ENCODE peak calls at places on chromosome 9, in five cellular contexts. L, J, Y, B and H are unnamed samples.
A peak's percentile ranks its signal among the peaks of the same experiment; 100 is the strongest.

GRCh38 chr9:116058421-116058820 is 95.2 kb upstream of the PAPPA start:
- DNase-seq in L (no peak), J (no peak), Y (no peak), B (no peak), H (no peak)

GRCh38 chr9:99105152-99106043 is 485 bp downstream of the TGFBR1 start:
- DNase-seq in L (peak; percentile 38), J (peak; percentile 79), Y (peak; percentile 73), B (peak; percentile 72), H (peak; percentile 55)

GRCh38 chr9:104682642-104683041 is 11.7 kb upstream of the OR13D1 start:
- DNase-seq in L (peak; percentile 11), J (no peak), Y (peak; percentile 51), B (no peak), H (no peak)

GRCh38 chr9:88339322-88339721 is 48.9 kb upstream of the SPIN1 start:
- DNase-seq in L (no peak), J (no peak), Y (no peak), B (no peak), H (no peak)

GRCh38 chr9:91689006-91689405 is 261.0 kb downstream of the ROR2 start:
- DNase-seq in L (no peak), J (no peak), Y (no peak), B (no peak), H (no peak)

GRCh38 chr9:122866079-122866478 is 37.7 kb upstream of the PDCL start:
- DNase-seq in L (no peak), J (no peak), Y (no peak), B (no peak), H (no peak)

GRCh38 chr9:111456536-111456935 is 27.6 kb downstream of the ECPAS start:
- DNase-seq in L (no peak), J (no peak), Y (no peak), B (no peak), H (no peak)

GRCh38 chr9:4538621-4539020 is 48.4 kb downstream of the SLC1A1 start:
- DNase-seq in L (no peak), J (no peak), Y (no peak), B (no peak), H (no peak)

GRCh38 chr9:93543117-93543516 is 33.3 kb upstream of the PHF2 start:
- DNase-seq in L (no peak), J (no peak), Y (no peak), B (no peak), H (no peak)

GRCh38 chr9:70283848-70284247 is 25.1 kb downstream of the SMC5 start:
- DNase-seq in L (no peak), J (no peak), Y (no peak), B (no peak), H (no peak)

GRCh38 chr9:135803441-135803840 is 101.5 kb downstream of the KCNT1 start:
- DNase-seq in L (no peak), J (no peak), Y (no peak), B (no peak), H (no peak)

GRCh38 chr9:21812945-21813568 is 10.6 kb downstream of the MTAP start:
- DNase-seq in L (no peak), J (no peak), Y (peak; percentile 74), B (peak; percentile 83), H (peak; percentile 40)

GRCh38 chr9:88017086-88017485 is 42.8 kb upstream of the CDK20 start:
- DNase-seq in L (no peak), J (no peak), Y (peak; percentile 4), B (no peak), H (no peak)

GRCh38 chr9:101511009-101511408 is 22.6 kb upstream of the RNF20 start:
- DNase-seq in L (no peak), J (no peak), Y (no peak), B (no peak), H (no peak)

GRCh38 chr9:78004478-78005229 is 27.0 kb downstream of the GNAQ start:
- DNase-seq in L (no peak), J (no peak), Y (peak; percentile 30), B (peak; percentile 34), H (no peak)
- TF ChIP-seq CTCF in L (peak; percentile 2), J (peak; percentile 54), Y (no peak), B (peak; percentile 80), H (peak; percentile 47)

GRCh38 chr9:108104991-108105390 is 615.4 kb upstream of the KLF4 start:
- DNase-seq in L (no peak), J (no peak), Y (no peak), B (no peak), H (no peak)

GRCh38 chr9:108108290-108108689 is 618.7 kb upstream of the KLF4 start:
- DNase-seq in L (no peak), J (no peak), Y (no peak), B (no peak), H (no peak)

GRCh38 chr9:108108802-108109448 is 619.4 kb upstream of the KLF4 start:
- DNase-seq in L (no peak), J (no peak), Y (peak; percentile 46), B (no peak), H (no peak)

GRCh38 chr9:108103294-108103693 is 613.7 kb upstream of the KLF4 start:
- DNase-seq in L (no peak), J (no peak), Y (peak; percentile 63), B (no peak), H (no peak)

DNA sequence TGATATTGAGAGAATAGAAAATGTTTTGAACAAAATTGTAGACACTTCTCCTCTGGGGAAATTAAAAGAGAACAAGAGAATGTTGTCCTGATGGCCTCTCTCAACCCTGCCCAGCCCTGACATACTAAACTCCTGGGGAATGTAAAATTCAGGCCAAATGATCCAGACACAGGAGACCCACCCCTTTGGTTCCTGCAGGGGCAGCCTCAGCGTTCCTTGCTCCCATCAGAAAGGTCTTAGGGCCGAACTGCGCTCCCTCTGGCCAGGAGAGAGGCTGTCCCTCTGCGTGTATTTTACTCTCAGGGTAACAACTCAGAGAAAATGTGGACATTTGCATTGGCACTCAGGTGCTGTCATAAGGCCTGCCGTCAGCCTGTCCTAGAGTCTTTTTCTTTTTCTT is 616.3 kb upstream of the KLF4 start:
- DNase-seq in L (no peak), J (no peak), Y (no peak), B (no peak), H (no peak)
- TF ChIP-seq CTCF in L (no peak), J (no peak), Y (no peak), B (no peak), H (peak; percentile 31)

GRCh38 chr9:131198316-131198715 is 72.9 kb downstream of the NUP214 start:
- DNase-seq in L (no peak), J (no peak), Y (no peak), B (no peak), H (no peak)

GRCh38 chr9:131204285-131204684 is 72.0 kb downstream of the FAM78A start:
- DNase-seq in L (no peak), J (no peak), Y (no peak), B (no peak), H (no peak)

GRCh38 chr9:131206495-131206894 is 69.8 kb downstream of the FAM78A start:
- DNase-seq in L (no peak), J (no peak), Y (no peak), B (no peak), H (no peak)

GRCh38 chr9:131201856-131202255 is 74.5 kb downstream of the FAM78A start:
- DNase-seq in L (no peak), J (no peak), Y (no peak), B (no peak), H (no peak)

DNA sequence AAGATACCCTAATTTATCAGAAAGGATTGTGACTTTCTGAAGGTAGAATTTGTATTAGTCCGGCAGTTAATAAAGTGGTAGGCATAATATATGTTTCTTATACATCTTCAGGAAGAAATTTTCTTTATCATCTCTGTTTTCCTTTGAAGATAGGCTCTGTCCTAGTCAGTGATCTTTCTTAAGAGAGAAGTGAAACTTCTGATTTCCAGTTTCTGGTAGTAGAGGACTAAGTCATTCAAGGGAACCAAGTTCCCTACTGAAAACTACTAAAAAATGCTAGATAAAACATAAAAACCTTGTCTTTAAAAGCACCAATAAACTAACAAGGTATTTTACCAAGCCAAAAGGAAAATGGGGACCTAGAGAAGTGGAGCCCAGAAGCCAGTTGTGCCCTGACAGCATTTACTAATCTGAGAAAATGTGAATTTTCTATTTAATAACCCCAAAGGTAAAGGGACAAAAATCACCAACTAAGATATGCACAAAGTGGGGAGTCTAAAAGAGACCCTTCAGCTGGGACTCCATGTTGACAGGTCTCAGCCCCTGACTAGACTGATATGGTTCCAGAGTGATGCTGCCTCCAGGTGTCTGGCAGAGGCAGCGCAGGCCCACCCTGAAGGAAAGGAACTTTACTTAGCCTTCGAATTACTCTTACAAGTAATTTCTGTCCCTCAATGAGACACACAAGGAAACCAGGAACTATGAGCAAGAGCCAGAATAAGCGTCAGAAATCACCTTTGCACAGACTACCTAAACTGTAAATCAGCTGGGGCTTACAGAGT is 72.7 kb downstream of the FAM78A start:
- DNase-seq in L (no peak), J (no peak), Y (no peak), B (no peak), H (no peak)
- TF ChIP-seq CTCF in L (peak; percentile 20), J (peak; percentile 46), Y (peak; percentile 25), B (no peak), H (no peak)

GRCh38 chr9:12640021-12640587 is 53.1 kb upstream of the TYRP1 start:
- DNase-seq in L (peak; percentile 18), J (no peak), Y (peak; percentile 43), B (no peak), H (no peak)

GRCh38 chr9:12643686-12644085 is 49.5 kb upstream of the TYRP1 start:
- DNase-seq in L (no peak), J (no peak), Y (no peak), B (no peak), H (no peak)

DNA sequence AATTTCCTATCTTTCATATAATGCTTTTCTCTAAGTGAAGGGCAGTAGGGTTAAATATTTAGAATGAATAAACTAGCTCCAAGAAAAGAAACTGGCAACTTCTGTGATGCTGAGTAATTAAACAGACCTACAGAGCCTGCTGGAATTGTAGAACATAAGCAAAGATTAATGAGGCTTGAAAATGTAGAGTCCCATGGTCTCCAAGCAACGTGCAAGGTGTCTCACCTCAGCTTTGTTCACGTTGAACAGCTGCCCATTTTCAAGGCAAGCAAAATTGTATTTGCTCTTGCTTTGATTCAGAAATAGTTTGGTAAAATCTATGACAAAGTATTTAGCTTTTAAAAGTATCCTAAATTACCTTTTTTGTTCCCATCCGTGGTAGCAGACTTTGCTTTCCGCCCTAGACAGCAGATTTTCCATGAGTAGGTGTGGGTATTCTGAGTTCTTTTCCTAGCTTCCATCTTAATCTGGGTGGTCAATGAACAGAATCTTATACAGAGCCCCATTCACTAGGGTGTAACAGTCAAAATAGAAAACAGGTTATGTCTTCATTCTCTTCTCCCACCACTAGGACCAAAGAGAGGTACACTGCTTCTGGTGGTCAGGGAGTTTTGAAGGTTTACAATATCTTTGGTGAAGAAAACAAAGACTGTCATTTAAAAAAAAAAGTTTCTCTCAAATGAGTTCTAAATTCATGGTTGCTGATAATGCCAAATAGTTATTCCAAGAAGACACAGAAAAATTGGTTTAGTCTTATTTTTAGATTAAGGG is 52.1 kb upstream of the TYRP1 start:
- DNase-seq in L (no peak), J (no peak), Y (no peak), B (no peak), H (no peak)
- TF ChIP-seq CTCF in L (no peak), J (peak; percentile 50), Y (no peak), B (no peak), H (no peak)

DNA sequence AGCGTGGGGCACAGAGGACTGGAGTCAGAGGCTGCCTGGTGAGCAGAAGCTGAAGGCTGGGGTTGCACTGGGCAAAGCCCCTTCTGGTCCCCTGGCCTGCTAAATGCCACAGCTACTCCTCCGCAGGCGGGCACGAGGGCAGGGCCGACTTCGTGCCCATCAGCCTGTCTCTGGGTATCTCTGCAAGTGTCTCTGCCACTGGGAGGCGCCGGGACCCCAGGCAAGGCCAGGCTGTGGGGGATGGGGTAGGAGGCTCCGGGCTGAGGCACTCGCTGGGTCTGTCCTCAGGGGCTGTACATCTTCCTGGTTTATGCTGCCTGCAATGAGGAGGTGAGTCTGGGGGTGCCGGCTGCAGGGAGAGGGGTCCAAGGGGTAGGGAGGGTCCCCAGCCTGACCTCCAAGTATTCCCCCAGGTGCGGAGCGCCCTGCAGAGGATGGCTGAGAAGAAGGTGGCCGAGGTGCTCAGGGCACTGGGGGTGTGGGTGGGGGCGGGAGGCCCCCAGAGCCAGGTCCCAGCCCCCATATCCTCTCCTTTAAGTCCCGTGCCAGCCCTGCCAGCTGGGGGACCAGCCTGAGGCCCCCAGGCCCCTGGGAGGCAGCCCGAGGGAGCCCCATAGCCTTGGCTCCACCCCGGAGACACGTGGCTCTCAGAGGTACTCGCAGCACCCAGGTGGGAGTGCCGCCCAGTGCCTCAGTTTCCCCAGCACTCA is 25.1 kb downstream of the ADGRD2 start:
- DNase-seq in L (no peak), J (no peak), Y (no peak), B (no peak), H (no peak)
- TF ChIP-seq CTCF in L (no peak), J (no peak), Y (no peak), B (no peak), H (no peak)